ENCODE peak calls at places on chromosomes 3 and 15, in five cellular contexts. R, L, Y, Q and S are unnamed samples.

GRCh38 chr3:14570089-14570488 is 29.9 kb upstream of the GRIP2 start:
- DNase-seq in Y (no peak), Q (no peak), R (no peak), L (no peak), S (no peak)

GRCh38 chr3:143478124-143478693 is 358.6 kb downstream of the CHST2 start:
- DNase-seq in R (no peak), Y (no peak), Q (no peak), L (no peak), S (no peak)

GRCh38 chr3:54761661-54762060 is 166.2 kb downstream of the LRTM1 start:
- DNase-seq in Q (no peak), R (no peak), L (no peak), Y (no peak), S (no peak)

GRCh38 chr3:14435175-14436011 is 33.0 kb downstream of the SLC6A6 start:
- DNase-seq in L (no peak), Q (no peak), R (no peak), Y (no peak), S (no peak)

GRCh38 chr3:27576171-27576570 is 92.0 kb upstream of the SLC4A7 start:
- DNase-seq in L (no peak), Y (no peak), Q (no peak), R (no peak), S (no peak)

GRCh38 chr3:194046995-194047681 is 88.8 kb upstream of the HES1 start:
- DNase-seq in Q (peak), L (no peak), R (peak), Y (peak), S (no peak)

GRCh38 chr3:184911570-184911969 is 99.6 kb downstream of the VPS8 start:
- DNase-seq in Y (no peak), R (no peak), L (no peak), Q (no peak), S (no peak)

GRCh38 chr3:129238945-129239705 is 10.3 kb upstream of the COPG1 start:
- DNase-seq in Q (no peak), L (no peak), R (no peak), Y (no peak), S (no peak)

GRCh38 chr3:168338176-168338575 is 242.5 kb upstream of the GOLIM4 start:
- DNase-seq in Q (no peak), R (no peak), L (no peak), Y (no peak), S (no peak)

GRCh38 chr3:57165637-57166036 is 484 bp upstream of the IL17RD start:
- DNase-seq in Q (no peak), Y (no peak), L (no peak), R (no peak), S (no peak)

GRCh38 chr3:111603679-111604643 is 8.8 kb upstream of the ZBED2 start:
- DNase-seq in L (no peak), Q (no peak), R (no peak), Y (no peak), S (no peak)

GRCh38 chr15:77052556-77052955 is 18.4 kb downstream of the TSPAN3 start:
- DNase-seq in Q (no peak), L (no peak), Y (no peak), R (no peak), S (no peak)

GRCh38 chr3:71189480-71189879 is 394.0 kb downstream of the FOXP1 start:
- DNase-seq in R (no peak), Y (no peak), L (no peak), Q (no peak), S (no peak)

GRCh38 chr15:41241251-41241964 is 10.3 kb downstream of the CHP1 start:
- DNase-seq in R (peak), Q (peak), Y (no peak), L (no peak), S (no peak)

GRCh38 chr3:127404614-127405598 is 117.1 kb upstream of the PRR20G start:
- DNase-seq in L (no peak), R (no peak), Y (no peak), Q (no peak), S (no peak)

GRCh38 chr15:45064386-45064785 is 41.4 kb downstream of the SORD start:
- DNase-seq in L (no peak), Q (no peak), Y (no peak), R (no peak), S (no peak)

GRCh38 chr3:134609821-134610454 is 40.9 kb downstream of the KY start:
- DNase-seq in L (no peak), Q (peak), Y (no peak), R (no peak), S (no peak)

GRCh38 chr3:15886521-15886920 is 88.7 kb upstream of the ANKRD28 start:
- DNase-seq in Q (no peak), R (no peak), L (no peak), Y (no peak), S (no peak)